ENCODE peak calls at places on chromosomes 11 and 22, in four cellular contexts. One of them, this sample, is unnamed.

GRCh38 chr11:72309074-72309598 is 65.2 kb upstream of the PHOX2A start:
- DNase-seq in cardiac fibroblast: no peak
- DNase-seq in B cell: no peak
- DNase-seq in osteocyte: no peak
- DNase-seq in this sample: no peak

GRCh38 chr22:29195964-29196666 is 9.6 kb upstream of the EMID1 start:
- DNase-seq in osteocyte: no peak
- DNase-seq in cardiac fibroblast: no peak
- DNase-seq in B cell: no peak
- DNase-seq in this sample: no peak

GRCh38 chr11:5247479-5248192 is 2.0 kb downstream of the HBG1 start:
- DNase-seq in B cell: no peak
- DNase-seq in cardiac fibroblast: peak
- DNase-seq in osteocyte: no peak
- DNase-seq in this sample: no peak

GRCh38 chr11:85737738-85738137 is 51.7 kb upstream of the CCDC89 start:
- DNase-seq in cardiac fibroblast: no peak
- DNase-seq in osteocyte: no peak
- DNase-seq in B cell: no peak
- DNase-seq in this sample: peak

GRCh38 chr11:69075421-69076128 is 26.8 kb downstream of the TPCN2 start:
- DNase-seq in osteocyte: no peak
- DNase-seq in cardiac fibroblast: peak
- DNase-seq in B cell: no peak
- DNase-seq in this sample: no peak

GRCh38 chr11:115869780-115870431 is 365.7 kb upstream of the CADM1 start:
- DNase-seq in cardiac fibroblast: peak
- DNase-seq in osteocyte: no peak
- DNase-seq in B cell: no peak
- DNase-seq in this sample: peak

GRCh38 chr11:125902315-125902926 is 585 bp downstream of the PUS3 start:
- DNase-seq in cardiac fibroblast: no peak
- DNase-seq in osteocyte: no peak
- DNase-seq in B cell: no peak
- DNase-seq in this sample: no peak

GRCh38 chr11:72787262-72788104 is 6.4 kb downstream of the STARD10 start:
- DNase-seq in osteocyte: no peak
- DNase-seq in B cell: peak
- DNase-seq in cardiac fibroblast: no peak
- DNase-seq in this sample: peak

GRCh38 chr11:638616-639323 is 1.7 kb downstream of the DRD4 start:
- DNase-seq in cardiac fibroblast: peak
- DNase-seq in B cell: no peak
- DNase-seq in osteocyte: no peak
- DNase-seq in this sample: no peak

GRCh38 chr11:123594188-123594901 is 60.1 kb downstream of the SCN3B start:
- DNase-seq in cardiac fibroblast: no peak
- DNase-seq in B cell: no peak
- DNase-seq in osteocyte: no peak
- DNase-seq in this sample: no peak

GRCh38 chr22:46947516-46948260 is 185.2 kb downstream of the TBC1D22A start:
- DNase-seq in osteocyte: peak
- DNase-seq in B cell: no peak
- DNase-seq in cardiac fibroblast: no peak
- DNase-seq in this sample: no peak

GRCh38 chr11:29025001-29025400 is 916.8 kb downstream of the METTL15 start:
- DNase-seq in cardiac fibroblast: peak
- DNase-seq in osteocyte: no peak
- DNase-seq in B cell: no peak
- DNase-seq in this sample: no peak

GRCh38 chr11:15875934-15876333 is 480.4 kb downstream of the SOX6 start:
- DNase-seq in B cell: no peak
- DNase-seq in osteocyte: no peak
- DNase-seq in cardiac fibroblast: no peak
- DNase-seq in this sample: no peak

GRCh38 chr11:127070808-127071207 is 70.2 kb upstream of the KIRREL3 start:
- DNase-seq in B cell: no peak
- DNase-seq in cardiac fibroblast: no peak
- DNase-seq in osteocyte: peak
- DNase-seq in this sample: no peak

GRCh38 chr22:20972014-20972797 is 5.2 kb downstream of the AIFM3 start:
- DNase-seq in cardiac fibroblast: no peak
- DNase-seq in osteocyte: no peak
- DNase-seq in B cell: no peak
- DNase-seq in this sample: no peak

GRCh38 chr11:122998727-122999370 is 17.2 kb upstream of the BSX start:
- DNase-seq in B cell: no peak
- DNase-seq in osteocyte: peak
- DNase-seq in cardiac fibroblast: peak
- DNase-seq in this sample: no peak

GRCh38 chr22:37905534-37906363 is at the start of gene MICALL1:
- DNase-seq in osteocyte: no peak
- DNase-seq in cardiac fibroblast: peak
- DNase-seq in B cell: peak
- DNase-seq in this sample: peak

DNA sequence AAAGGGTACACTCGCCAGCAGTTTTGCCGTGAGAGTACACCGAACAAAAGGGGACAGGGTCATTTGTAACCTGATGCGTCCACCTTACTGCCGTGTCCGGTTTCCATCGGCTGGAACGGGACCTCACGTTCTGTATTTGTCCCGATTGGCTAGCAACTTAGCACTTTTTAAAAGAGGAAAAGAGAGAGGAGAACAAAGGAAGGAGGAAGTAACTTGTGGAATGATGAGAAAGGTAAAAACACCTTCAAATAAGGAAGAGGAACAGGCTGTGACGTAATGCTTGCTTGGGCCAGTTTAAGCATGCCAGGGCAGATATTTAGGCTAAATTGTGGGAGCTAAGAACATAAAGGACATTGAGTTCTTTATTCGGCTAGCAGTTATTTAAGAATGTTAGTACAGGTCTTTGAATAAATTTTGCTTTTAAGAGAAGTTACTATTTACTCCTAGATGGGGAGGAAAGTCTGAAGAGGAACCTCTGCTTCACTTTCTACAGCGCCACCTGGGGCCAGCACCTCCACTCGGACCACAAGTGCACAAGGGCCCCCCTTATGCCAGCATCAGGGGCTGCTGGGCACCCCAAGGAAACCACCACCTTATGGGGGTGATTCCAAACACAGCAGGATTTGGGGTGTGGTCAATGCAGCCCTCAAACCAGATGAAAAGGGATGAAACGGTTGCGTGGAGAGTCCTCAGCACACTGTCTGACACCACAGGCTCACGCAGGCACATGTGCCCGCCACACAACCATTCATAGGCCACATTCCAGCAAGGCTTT is 5.8 kb downstream of the ARSA start:
- DNase-seq in osteocyte: no peak
- DNase-seq in B cell: peak
- DNase-seq in cardiac fibroblast: no peak
- DNase-seq in this sample: peak
- TF ChIP-seq CTCF in osteocyte: no peak
- TF ChIP-seq CTCF in B cell: peak
- TF ChIP-seq CTCF in cardiac fibroblast: peak
- TF ChIP-seq CTCF in this sample: peak

DNA sequence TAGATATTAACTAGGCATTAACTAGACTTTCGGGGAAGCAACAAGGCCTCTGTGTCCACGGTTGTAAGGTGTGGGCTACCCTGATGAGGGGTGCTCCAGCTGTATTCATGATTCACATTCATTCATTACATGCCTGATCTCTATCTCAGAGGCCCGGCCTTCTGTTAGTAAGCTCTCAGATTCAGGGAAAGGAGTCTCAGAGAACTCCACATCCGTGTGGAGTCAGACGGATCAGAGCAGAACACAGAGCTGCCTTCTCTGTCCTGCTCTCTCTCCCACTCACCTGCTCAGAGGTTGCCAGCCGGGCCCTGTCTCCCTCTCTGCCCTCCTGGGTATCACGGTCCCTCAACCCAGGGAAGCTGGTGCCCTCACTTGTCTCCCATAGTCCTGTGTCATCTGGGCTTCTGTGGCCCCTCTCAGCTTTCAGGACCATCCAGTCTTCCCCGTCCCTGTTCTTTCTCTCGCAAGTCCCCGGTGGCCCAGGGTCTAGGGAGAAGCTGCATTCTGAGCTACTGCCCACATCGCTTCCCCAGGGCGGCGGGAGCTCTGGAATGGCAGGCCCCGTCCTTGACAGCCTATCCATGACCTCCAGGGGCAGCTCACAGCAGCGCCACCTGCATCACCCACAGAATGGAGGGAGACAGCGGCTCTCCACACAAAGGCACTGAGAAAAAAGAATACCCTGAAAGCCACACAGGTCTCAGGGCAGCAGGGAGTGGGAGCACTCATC is 4.3 kb downstream of the TP53AIP1 start:
- DNase-seq in cardiac fibroblast: no peak
- DNase-seq in B cell: no peak
- DNase-seq in osteocyte: no peak
- DNase-seq in this sample: no peak
- TF ChIP-seq CTCF in cardiac fibroblast: no peak
- TF ChIP-seq CTCF in B cell: no peak
- TF ChIP-seq CTCF in osteocyte: no peak
- TF ChIP-seq CTCF in this sample: no peak

GRCh38 chr11:84164722-84165121 is 878.6 kb upstream of the CCDC90B start:
- DNase-seq in osteocyte: no peak
- DNase-seq in cardiac fibroblast: no peak
- DNase-seq in B cell: no peak
- DNase-seq in this sample: no peak
- TF ChIP-seq CTCF in osteocyte: no peak
- TF ChIP-seq CTCF in cardiac fibroblast: no peak
- TF ChIP-seq CTCF in B cell: no peak
- TF ChIP-seq CTCF in this sample: no peak

GRCh38 chr22:19744350-19745006 is 16.1 kb upstream of the TBX1 start:
- DNase-seq in osteocyte: no peak
- DNase-seq in B cell: no peak
- DNase-seq in cardiac fibroblast: no peak
- DNase-seq in this sample: no peak

GRCh38 chr22:19745155-19746133 is 15.1 kb upstream of the TBX1 start:
- DNase-seq in cardiac fibroblast: no peak
- DNase-seq in osteocyte: no peak
- DNase-seq in B cell: no peak
- DNase-seq in this sample: no peak

GRCh38 chr22:19747574-19747973 is 13.0 kb upstream of the TBX1 start:
- DNase-seq in cardiac fibroblast: no peak
- DNase-seq in osteocyte: no peak
- DNase-seq in B cell: no peak
- DNase-seq in this sample: no peak

GRCh38 chr22:19748139-19748538 is 12.4 kb upstream of the TBX1 start:
- DNase-seq in osteocyte: no peak
- DNase-seq in cardiac fibroblast: no peak
- DNase-seq in B cell: no peak
- DNase-seq in this sample: no peak

GRCh38 chr22:19746726-19747125 is 13.9 kb upstream of the TBX1 start:
- DNase-seq in B cell: no peak
- DNase-seq in cardiac fibroblast: no peak
- DNase-seq in osteocyte: no peak
- DNase-seq in this sample: no peak
- TF ChIP-seq CTCF in B cell: no peak
- TF ChIP-seq CTCF in cardiac fibroblast: no peak
- TF ChIP-seq CTCF in osteocyte: no peak
- TF ChIP-seq CTCF in this sample: no peak

DNA sequence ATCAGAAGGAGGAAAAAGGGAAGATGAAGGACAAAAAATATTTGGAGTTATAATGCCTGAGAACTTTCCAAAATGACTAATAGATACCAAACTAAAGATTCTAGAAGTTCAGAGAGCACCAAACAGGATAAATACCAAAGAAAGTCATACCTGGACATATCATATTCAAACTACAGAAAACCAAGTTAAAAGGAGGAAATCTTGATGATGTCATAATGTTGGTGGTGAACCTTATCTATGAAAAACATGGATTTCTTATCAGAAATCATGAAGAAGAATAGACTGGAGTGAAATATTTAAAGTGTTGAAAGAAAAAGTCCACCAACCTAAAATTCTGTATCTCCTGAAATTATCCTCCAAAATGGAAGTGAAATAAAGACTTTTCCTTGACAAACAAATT is 389.2 kb downstream of the JRKL start:
- DNase-seq in osteocyte: no peak
- DNase-seq in cardiac fibroblast: no peak
- DNase-seq in B cell: no peak
- DNase-seq in this sample: no peak
- TF ChIP-seq CTCF in osteocyte: no peak
- TF ChIP-seq CTCF in cardiac fibroblast: no peak
- TF ChIP-seq CTCF in B cell: no peak
- TF ChIP-seq CTCF in this sample: no peak

GRCh38 chr11:96854425-96854824 is 464.6 kb downstream of the JRKL start:
- DNase-seq in osteocyte: no peak
- DNase-seq in cardiac fibroblast: no peak
- DNase-seq in B cell: no peak
- DNase-seq in this sample: no peak
- TF ChIP-seq CTCF in osteocyte: no peak
- TF ChIP-seq CTCF in cardiac fibroblast: no peak
- TF ChIP-seq CTCF in B cell: no peak
- TF ChIP-seq CTCF in this sample: no peak

DNA sequence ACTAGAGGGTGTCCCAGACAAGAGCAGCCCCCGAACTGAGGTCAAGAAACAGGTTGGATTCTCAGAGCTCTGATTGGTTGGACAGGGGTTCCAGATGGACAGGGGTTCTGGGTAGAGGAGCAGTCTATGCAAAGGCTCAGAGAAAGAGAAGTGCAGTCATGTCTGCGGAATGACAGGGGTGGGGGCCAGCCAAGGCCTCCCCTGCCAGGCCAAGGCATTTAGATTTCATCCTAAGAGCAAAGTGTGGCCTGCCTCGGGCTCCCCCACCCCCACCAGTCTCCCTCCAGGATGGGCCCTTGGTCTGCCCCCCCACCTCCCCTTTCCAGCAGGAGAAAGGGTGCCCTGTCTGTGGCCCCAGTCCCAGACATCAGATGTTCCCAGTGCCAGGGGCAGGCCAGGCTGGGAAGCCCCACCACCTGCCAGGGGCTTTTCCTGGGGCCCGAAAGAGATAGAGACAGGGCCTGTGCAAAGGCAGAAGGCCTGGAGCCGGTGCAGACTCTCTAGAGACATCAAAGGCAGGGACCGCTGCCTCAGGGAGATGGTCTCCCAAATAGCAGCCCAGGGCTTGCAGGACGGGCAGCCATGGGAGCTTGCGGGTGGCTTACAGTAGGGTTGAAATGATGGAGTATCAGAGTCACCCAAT is 9.4 kb downstream of the SUSD2 start:
- DNase-seq in cardiac fibroblast: no peak
- DNase-seq in B cell: no peak
- DNase-seq in osteocyte: no peak
- DNase-seq in this sample: no peak
- TF ChIP-seq CTCF in cardiac fibroblast: no peak
- TF ChIP-seq CTCF in B cell: no peak
- TF ChIP-seq CTCF in osteocyte: no peak
- TF ChIP-seq CTCF in this sample: no peak

This sample was measured in activated CD8-positive, alpha-beta T cell treated with anti-CD3 and anti-CD28 coated beads for 36 hours.